ENCODE peak calls at places on chromosomes 16 and 17, in four cellular contexts. J, F, N and P are unnamed samples.

GRCh38 chr16:77788196-77789084 is at the start of gene VAT1L:
- DNase-seq in J (peak), F (peak), N (no peak), P (no peak)

GRCh38 chr16:86988920-86989715 is 328.1 kb downstream of the C16orf95 start:
- DNase-seq in J (no peak), F (no peak), N (no peak), P (no peak)

GRCh38 chr17:49214665-49215360 is 4.3 kb downstream of the ABI3 start:
- DNase-seq in J (no peak), F (no peak), N (no peak), P (no peak)

GRCh38 chr16:58843675-58844074 is 109.6 kb upstream of the GOT2 start:
- DNase-seq in J (no peak), F (peak), N (no peak), P (no peak)

GRCh38 chr16:28478511-28479180 is 6.5 kb upstream of the NPIPB7 start:
- DNase-seq in J (no peak), F (no peak), N (no peak), P (peak)

GRCh38 chr17:75869282-75870141 is 8.9 kb downstream of the TRIM47 start:
- DNase-seq in J (peak), F (no peak), N (no peak), P (peak)

GRCh38 chr17:43360376-43360738 is 38.4 kb upstream of the ARL4D start:
- DNase-seq in J (no peak), F (no peak), N (peak), P (no peak)

GRCh38 chr16:56295059-56295673 is 103.9 kb downstream of the GNAO1 start:
- DNase-seq in J (no peak), F (no peak), N (no peak), P (no peak)

GRCh38 chr16:79282806-79283205 is 317.7 kb downstream of the MAF start:
- DNase-seq in J (no peak), F (no peak), N (no peak), P (no peak)

GRCh38 chr17:78134899-78135385 is 4.4 kb downstream of the TMC8 start:
- DNase-seq in J (no peak), F (no peak), N (no peak), P (no peak)

GRCh38 chr16:84774810-84775209 is 45.0 kb upstream of the CRISPLD2 start:
- DNase-seq in J (no peak), F (peak), N (peak), P (no peak)

GRCh38 chr17:31857920-31858646 is 961 bp downstream of the COPRS start:
- DNase-seq in J (no peak), F (peak), N (no peak), P (no peak)

GRCh38 chr16:83713597-83713996 is 94.2 kb upstream of the HSBP1 start:
- DNase-seq in J (no peak), F (peak), N (no peak), P (no peak)

GRCh38 chr17:76017481-76018339 is 9.4 kb downstream of the EVPL start:
- DNase-seq in J (no peak), F (no peak), N (no peak), P (no peak)

GRCh38 chr16:57042157-57043111 is 49.9 kb upstream of the CPNE2 start:
- DNase-seq in J (no peak), F (no peak), N (peak), P (no peak)

GRCh38 chr16:49601541-49601940 is 227.9 kb downstream of the C16orf78 start:
- DNase-seq in J (no peak), F (no peak), N (no peak), P (no peak)

GRCh38 chr17:57972151-57972550 is 15.9 kb downstream of the VEZF1 start:
- DNase-seq in J (no peak), F (no peak), N (no peak), P (no peak)

GRCh38 chr17:31830971-31831755 is 27.9 kb downstream of the COPRS start:
- DNase-seq in J (no peak), F (peak), N (no peak), P (no peak)

GRCh38 chr16:88888778-88889387 is 22.4 kb upstream of the PABPN1L start:
- DNase-seq in J (no peak), F (no peak), N (no peak), P (peak)

GRCh38 chr17:17935321-17936271 is 36.6 kb downstream of the TOM1L2 start:
- DNase-seq in J (no peak), F (peak), N (no peak), P (no peak)

GRCh38 chr16:56679813-56680212 is 2.5 kb upstream of the MT1X start:
- DNase-seq in J (no peak), F (no peak), N (peak), P (no peak)

GRCh38 chr16:64102654-64103053 is 1019.2 kb downstream of the CDH11 start:
- DNase-seq in J (no peak), F (no peak), N (no peak), P (no peak)

GRCh38 chr16:68179196-68179795 is 56.6 kb downstream of the ESRP2 start:
- DNase-seq in J (no peak), F (no peak), N (no peak), P (no peak)

GRCh38 chr17:67280279-67280678 is 35.3 kb upstream of the HELZ start:
- DNase-seq in J (no peak), F (no peak), N (no peak), P (no peak)

GRCh38 chr17:45346255-45347015 is 29.6 kb upstream of the MAP3K14 start:
- DNase-seq in J (no peak), F (no peak), N (no peak), P (no peak)